ENCODE peak calls at places on chromosomes 5 and 9, in six cellular contexts. One of them, this sample, is unnamed.

GRCh38 chr5:150648294-150649107 is 8.0 kb downstream of the SYNPO start:
- DNase-seq in GM23338: no peak
- DNase-seq in lower lobe of right lung: no peak
- DNase-seq in CD8-positive, alpha-beta memory T cell: no peak
- DNase-seq in aorta: no peak
- DNase-seq in NB4: no peak
- DNase-seq in this sample: no peak

GRCh38 chr5:170644501-170644900 is 139.0 kb upstream of the GABRP start:
- DNase-seq in NB4: no peak
- DNase-seq in lower lobe of right lung: no peak
- DNase-seq in GM23338: no peak
- DNase-seq in aorta: no peak
- DNase-seq in CD8-positive, alpha-beta memory T cell: no peak
- DNase-seq in this sample: no peak

GRCh38 chr9:95666096-95666784 is 149.5 kb upstream of the PTCH1 start:
- DNase-seq in CD8-positive, alpha-beta memory T cell: no peak
- DNase-seq in aorta: no peak
- DNase-seq in lower lobe of right lung: no peak
- DNase-seq in NB4: no peak
- DNase-seq in GM23338: peak
- DNase-seq in this sample: no peak

GRCh38 chr5:12730354-12730753 is 826.1 kb upstream of the CTNND2 start:
- DNase-seq in lower lobe of right lung: no peak
- DNase-seq in GM23338: no peak
- DNase-seq in aorta: no peak
- DNase-seq in CD8-positive, alpha-beta memory T cell: no peak
- DNase-seq in NB4: no peak
- DNase-seq in this sample: no peak

GRCh38 chr9:69319324-69320040 is 5.5 kb upstream of the ENTREP1 start:
- DNase-seq in GM23338: no peak
- DNase-seq in NB4: no peak
- DNase-seq in lower lobe of right lung: no peak
- DNase-seq in aorta: no peak
- DNase-seq in CD8-positive, alpha-beta memory T cell: no peak
- DNase-seq in this sample: no peak

GRCh38 chr9:33381231-33381791 is 21.1 kb downstream of the AQP7 start:
- DNase-seq in NB4: no peak
- DNase-seq in CD8-positive, alpha-beta memory T cell: no peak
- DNase-seq in GM23338: peak
- DNase-seq in aorta: peak
- DNase-seq in lower lobe of right lung: no peak
- DNase-seq in this sample: no peak

GRCh38 chr5:68222824-68223354 is 7.3 kb downstream of the PIK3R1 start:
- DNase-seq in NB4: no peak
- DNase-seq in lower lobe of right lung: no peak
- DNase-seq in GM23338: no peak
- DNase-seq in CD8-positive, alpha-beta memory T cell: no peak
- DNase-seq in aorta: no peak
- DNase-seq in this sample: no peak

GRCh38 chr5:111742595-111742994 is 14.4 kb downstream of the NREP start:
- DNase-seq in GM23338: no peak
- DNase-seq in lower lobe of right lung: no peak
- DNase-seq in NB4: no peak
- DNase-seq in aorta: no peak
- DNase-seq in CD8-positive, alpha-beta memory T cell: no peak
- DNase-seq in this sample: no peak

GRCh38 chr9:115674091-115674490 is 479.5 kb upstream of the PAPPA start:
- DNase-seq in GM23338: no peak
- DNase-seq in NB4: no peak
- DNase-seq in aorta: no peak
- DNase-seq in CD8-positive, alpha-beta memory T cell: no peak
- DNase-seq in lower lobe of right lung: no peak
- DNase-seq in this sample: no peak

GRCh38 chr5:16127865-16128544 is 51.6 kb downstream of the MARCHF11 start:
- DNase-seq in GM23338: no peak
- DNase-seq in NB4: no peak
- DNase-seq in CD8-positive, alpha-beta memory T cell: no peak
- DNase-seq in lower lobe of right lung: no peak
- DNase-seq in aorta: no peak
- DNase-seq in this sample: no peak

GRCh38 chr5:39256472-39256871 is 37.1 kb upstream of the FYB1 start:
- DNase-seq in GM23338: no peak
- DNase-seq in lower lobe of right lung: no peak
- DNase-seq in CD8-positive, alpha-beta memory T cell: peak
- DNase-seq in NB4: peak
- DNase-seq in aorta: no peak
- DNase-seq in this sample: peak

GRCh38 chr9:113581865-113582697 is 118.6 kb downstream of the RGS3 start:
- DNase-seq in NB4: peak
- DNase-seq in aorta: peak
- DNase-seq in CD8-positive, alpha-beta memory T cell: peak
- DNase-seq in lower lobe of right lung: peak
- DNase-seq in GM23338: no peak
- DNase-seq in this sample: peak

GRCh38 chr5:67510204-67510603 is 313.6 kb upstream of the CD180 start:
- DNase-seq in CD8-positive, alpha-beta memory T cell: no peak
- DNase-seq in lower lobe of right lung: no peak
- DNase-seq in GM23338: no peak
- DNase-seq in NB4: no peak
- DNase-seq in aorta: no peak
- DNase-seq in this sample: no peak

GRCh38 chr5:14108170-14108996 is 34.8 kb upstream of the TRIO start:
- DNase-seq in CD8-positive, alpha-beta memory T cell: peak
- DNase-seq in GM23338: peak
- DNase-seq in aorta: peak
- DNase-seq in NB4: peak
- DNase-seq in lower lobe of right lung: peak
- DNase-seq in this sample: peak

GRCh38 chr5:175034924-175035323 is 310.5 kb downstream of the MSX2 start:
- DNase-seq in GM23338: no peak
- DNase-seq in lower lobe of right lung: no peak
- DNase-seq in CD8-positive, alpha-beta memory T cell: no peak
- DNase-seq in NB4: no peak
- DNase-seq in aorta: no peak
- DNase-seq in this sample: no peak

GRCh38 chr5:170132642-170133448 is 27.1 kb downstream of the FOXI1 start:
- DNase-seq in CD8-positive, alpha-beta memory T cell: no peak
- DNase-seq in GM23338: no peak
- DNase-seq in aorta: no peak
- DNase-seq in NB4: no peak
- DNase-seq in lower lobe of right lung: no peak
- DNase-seq in this sample: no peak

GRCh38 chr5:132825165-132825823 is 5.2 kb downstream of the SHROOM1 start:
- DNase-seq in aorta: no peak
- DNase-seq in NB4: no peak
- DNase-seq in lower lobe of right lung: no peak
- DNase-seq in CD8-positive, alpha-beta memory T cell: no peak
- DNase-seq in GM23338: peak
- DNase-seq in this sample: no peak
- H3K4me3 ChIP-seq in aorta: no peak
- H3K4me3 ChIP-seq in NB4: no peak
- H3K4me3 ChIP-seq in lower lobe of right lung: no peak
- H3K4me3 ChIP-seq in CD8-positive, alpha-beta memory T cell: no peak
- H3K4me3 ChIP-seq in GM23338: peak
- H3K4me3 ChIP-seq in this sample: no peak

GRCh38 chr5:34658023-34658422 is 1.9 kb downstream of the RAI14 start:
- DNase-seq in NB4: no peak
- DNase-seq in GM23338: peak
- DNase-seq in lower lobe of right lung: no peak
- DNase-seq in CD8-positive, alpha-beta memory T cell: no peak
- DNase-seq in aorta: no peak
- DNase-seq in this sample: no peak

GRCh38 chr5:34655354-34655991 is 655 bp upstream of the RAI14 start:
- DNase-seq in lower lobe of right lung: no peak
- DNase-seq in aorta: no peak
- DNase-seq in NB4: peak
- DNase-seq in GM23338: peak
- DNase-seq in CD8-positive, alpha-beta memory T cell: no peak
- DNase-seq in this sample: peak

GRCh38 chr5:34656001-34656699 is at the start of gene RAI14:
- DNase-seq in GM23338: peak
- DNase-seq in CD8-positive, alpha-beta memory T cell: no peak
- DNase-seq in NB4: peak
- DNase-seq in lower lobe of right lung: peak
- DNase-seq in aorta: peak
- DNase-seq in this sample: peak

GRCh38 chr5:34657550-34657921 is 1.4 kb downstream of the RAI14 start:
- DNase-seq in CD8-positive, alpha-beta memory T cell: no peak
- DNase-seq in NB4: no peak
- DNase-seq in lower lobe of right lung: no peak
- DNase-seq in GM23338: peak
- DNase-seq in aorta: no peak
- DNase-seq in this sample: no peak

DNA sequence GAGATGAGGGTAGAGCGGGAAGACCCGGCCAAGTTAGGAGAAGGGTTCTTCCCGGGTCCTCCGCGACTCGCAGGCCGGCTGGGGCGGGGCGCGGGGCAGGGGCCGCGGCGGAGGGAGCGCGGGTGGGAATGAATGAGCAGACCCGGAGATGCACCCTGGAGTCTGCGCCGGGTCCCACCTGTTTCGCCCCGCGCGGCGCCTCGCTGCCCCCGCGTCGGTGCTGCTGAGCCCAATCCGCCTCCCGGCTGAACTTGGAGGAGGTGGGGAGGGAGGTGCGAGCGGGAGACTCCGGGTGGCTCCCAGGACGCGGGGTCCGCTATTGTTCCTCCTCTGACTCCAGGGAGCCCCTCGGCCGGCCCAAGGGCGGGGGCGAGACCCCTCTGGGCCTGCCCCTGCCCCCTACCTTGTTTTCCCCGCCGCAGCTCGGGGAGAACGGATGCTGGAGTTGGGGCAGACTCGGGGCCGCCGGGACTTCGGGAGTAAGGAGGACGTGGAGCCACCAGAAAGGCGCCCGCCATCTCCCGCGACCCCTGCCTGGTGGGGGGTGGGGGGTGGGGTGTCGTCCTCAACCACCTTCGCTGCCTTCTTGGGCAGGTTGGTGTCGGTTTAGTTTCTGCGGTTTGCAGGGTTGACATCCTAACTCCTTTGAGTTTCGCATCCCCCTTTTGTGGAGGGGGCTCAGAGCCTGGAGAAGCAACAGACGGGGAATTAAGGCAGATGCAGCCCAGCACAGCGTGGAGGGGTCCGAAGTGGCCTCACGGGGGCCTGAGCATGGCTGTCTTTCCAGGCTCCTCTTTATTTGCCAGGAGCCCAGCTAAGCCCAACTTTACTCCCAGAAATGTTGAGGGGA is 797 bp downstream of the RAI14 start:
- DNase-seq in GM23338: peak
- DNase-seq in aorta: peak
- DNase-seq in NB4: no peak
- DNase-seq in CD8-positive, alpha-beta memory T cell: no peak
- DNase-seq in lower lobe of right lung: peak
- DNase-seq in this sample: no peak
- H3K4me3 ChIP-seq in GM23338: peak
- H3K4me3 ChIP-seq in aorta: peak
- H3K4me3 ChIP-seq in NB4: no peak
- H3K4me3 ChIP-seq in CD8-positive, alpha-beta memory T cell: peak
- H3K4me3 ChIP-seq in lower lobe of right lung: peak
- H3K4me3 ChIP-seq in this sample: peak

DNA sequence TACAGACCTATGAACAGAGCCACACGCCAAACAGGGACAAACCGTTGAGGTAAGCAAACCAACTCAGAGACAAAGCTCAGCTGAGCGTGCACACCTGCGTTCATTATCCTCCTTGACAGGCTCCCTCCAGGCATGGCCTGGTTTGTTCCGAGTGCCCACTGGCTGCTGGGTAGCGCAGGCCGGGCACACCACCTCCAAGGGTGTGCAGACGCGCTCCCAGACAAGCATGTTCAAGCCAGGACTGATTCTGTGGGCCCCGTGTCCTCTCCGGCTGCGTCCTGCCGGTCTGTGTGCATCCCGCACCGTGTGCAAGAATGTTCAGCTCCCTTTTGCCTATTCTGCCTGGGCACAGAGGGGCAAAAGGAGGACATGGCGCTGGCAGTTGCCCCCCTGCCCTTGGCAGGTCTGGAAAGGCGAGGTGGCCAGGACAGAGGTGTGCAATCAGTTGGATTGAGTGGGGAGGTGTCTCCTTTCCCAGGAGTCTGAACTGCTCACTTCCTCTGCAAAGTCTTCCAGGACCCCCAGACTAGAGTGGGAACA is 504 bp upstream of the SMIM32 start:
- DNase-seq in GM23338: no peak
- DNase-seq in lower lobe of right lung: no peak
- DNase-seq in aorta: no peak
- DNase-seq in CD8-positive, alpha-beta memory T cell: no peak
- DNase-seq in NB4: no peak
- DNase-seq in this sample: no peak
- H3K4me3 ChIP-seq in GM23338: peak
- H3K4me3 ChIP-seq in lower lobe of right lung: peak
- H3K4me3 ChIP-seq in aorta: no peak
- H3K4me3 ChIP-seq in CD8-positive, alpha-beta memory T cell: no peak
- H3K4me3 ChIP-seq in NB4: no peak
- H3K4me3 ChIP-seq in this sample: no peak

GRCh38 chr5:1244255-1244654 is 19.1 kb downstream of the SLC6A18 start:
- DNase-seq in aorta: no peak
- DNase-seq in lower lobe of right lung: no peak
- DNase-seq in NB4: no peak
- DNase-seq in CD8-positive, alpha-beta memory T cell: no peak
- DNase-seq in GM23338: no peak
- DNase-seq in this sample: no peak

GRCh38 chr5:1243487-1244152 is 18.4 kb downstream of the SLC6A18 start:
- DNase-seq in aorta: no peak
- DNase-seq in NB4: no peak
- DNase-seq in CD8-positive, alpha-beta memory T cell: no peak
- DNase-seq in lower lobe of right lung: no peak
- DNase-seq in GM23338: peak
- DNase-seq in this sample: no peak

GRCh38 chr5:1241509-1242080 is 16.4 kb downstream of the SLC6A18 start:
- DNase-seq in CD8-positive, alpha-beta memory T cell: no peak
- DNase-seq in aorta: no peak
- DNase-seq in GM23338: no peak
- DNase-seq in lower lobe of right lung: no peak
- DNase-seq in NB4: no peak
- DNase-seq in this sample: no peak

GRCh38 chr5:1244976-1245375 is 19.8 kb downstream of the SLC6A18 start:
- DNase-seq in lower lobe of right lung: no peak
- DNase-seq in GM23338: no peak
- DNase-seq in NB4: peak
- DNase-seq in aorta: no peak
- DNase-seq in CD8-positive, alpha-beta memory T cell: no peak
- DNase-seq in this sample: no peak

DNA sequence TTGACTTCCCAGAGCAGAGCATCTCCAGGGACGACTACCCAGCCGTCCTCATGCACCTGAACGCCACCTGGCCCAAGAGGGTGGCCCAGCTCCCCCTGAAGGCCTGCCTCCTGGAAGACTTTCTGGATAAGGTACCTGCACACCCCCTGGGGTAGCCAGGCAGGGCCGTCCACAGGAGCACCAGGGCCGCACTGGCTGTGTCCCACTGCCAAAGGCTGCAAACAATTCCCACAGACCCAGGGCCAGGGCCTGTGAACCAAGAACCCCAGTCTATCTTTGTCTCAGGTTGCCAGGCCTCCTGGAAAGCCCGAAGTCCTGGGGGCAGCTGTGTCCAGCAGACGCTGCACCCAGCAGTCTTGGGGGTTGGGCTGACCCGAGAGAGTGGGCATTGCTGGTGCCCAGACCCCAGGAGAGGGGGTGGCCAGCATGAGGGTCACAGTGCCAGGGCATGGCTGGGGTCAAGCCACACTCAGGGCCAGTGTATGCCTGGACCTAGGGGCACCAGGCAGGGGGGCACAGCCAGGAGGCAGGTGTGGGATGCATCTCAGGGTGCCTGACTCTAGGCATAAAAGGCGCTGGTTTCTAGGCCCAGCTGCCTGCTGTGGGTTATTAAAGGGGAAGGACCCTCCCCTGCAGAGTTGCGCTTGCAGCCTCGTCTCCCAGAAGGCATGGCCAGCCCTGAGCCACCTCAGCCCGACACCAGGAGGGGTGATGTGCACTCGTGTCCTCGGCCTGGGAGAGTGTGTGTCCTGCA is 17.7 kb downstream of the SLC6A18 start:
- DNase-seq in lower lobe of right lung: no peak
- DNase-seq in aorta: no peak
- DNase-seq in CD8-positive, alpha-beta memory T cell: no peak
- DNase-seq in NB4: no peak
- DNase-seq in GM23338: no peak
- DNase-seq in this sample: no peak
- H3K4me3 ChIP-seq in lower lobe of right lung: no peak
- H3K4me3 ChIP-seq in aorta: no peak
- H3K4me3 ChIP-seq in CD8-positive, alpha-beta memory T cell: no peak
- H3K4me3 ChIP-seq in NB4: no peak
- H3K4me3 ChIP-seq in GM23338: no peak
- H3K4me3 ChIP-seq in this sample: no peak

This sample was measured in GM12865.